ENCODE peak calls at places on chromosome 16, in eight cellular contexts. L is substantia nigra; J is stimulated activated naive CD8-positive, alpha-beta T cell treated with anti-CD3 and anti-CD28 coated beads, Interleukin-15, Interleukin-2, amounts not matched to agents 100 U/mL and 50 U/mL, for 24 hours; W is NCI-H1092; Q is A549; Z is astrocyte of the cerebellum; R is NT2/D1; C is AG10803. D is an unnamed sample.

GRCh38 chr16:4931381-4931780 is 5.6 kb downstream of the PPL start:
- DNase-seq in L (no peak), J (no peak), W (no peak), Q (no peak), Z (no peak), R (no peak), C (no peak), D (no peak)

GRCh38 chr16:74726736-74727135 is 26.1 kb upstream of the MLKL start:
- DNase-seq in L (no peak), J (peak), W (no peak), Q (peak), Z (no peak), R (no peak), C (no peak), D (no peak)

GRCh38 chr16:28826141-28826540 is 3.3 kb downstream of the ATXN2L start:
- DNase-seq in L (no peak), J (no peak), W (no peak), Q (peak), Z (no peak), R (no peak), C (no peak), D (no peak)

GRCh38 chr16:51524555-51525373 is 373.7 kb upstream of the SALL1 start:
- DNase-seq in L (no peak), J (no peak), W (no peak), Q (peak), Z (peak), R (no peak), C (peak), D (no peak)

GRCh38 chr16:49346459-49346858 is 27.1 kb upstream of the C16orf78 start:
- DNase-seq in L (no peak), J (no peak), W (no peak), Q (no peak), Z (no peak), R (no peak), C (no peak), D (no peak)

GRCh38 chr16:50381679-50382440 is 13.1 kb upstream of the BRD7 start:
- DNase-seq in L (no peak), J (no peak), W (no peak), Q (no peak), Z (no peak), R (no peak), C (no peak), D (no peak)

GRCh38 chr16:1681032-1681431 is 3.0 kb downstream of the JPT2 start:
- DNase-seq in L (no peak), J (no peak), W (no peak), Q (no peak), Z (no peak), R (no peak), C (no peak), D (no peak)

GRCh38 chr16:4537376-4538066 is 1.1 kb downstream of the CDIP1 start:
- DNase-seq in L (no peak), J (peak), W (no peak), Q (no peak), Z (no peak), R (no peak), C (no peak), D (peak)

GRCh38 chr16:75113046-75113491 is 3.5 kb downstream of the LDHD start:
- DNase-seq in L (no peak), J (no peak), W (no peak), Q (no peak), Z (no peak), R (no peak), C (no peak), D (no peak)

GRCh38 chr16:56732832-56733231 is 2.9 kb downstream of the NUP93 start:
- DNase-seq in L (no peak), J (peak), W (no peak), Q (no peak), Z (no peak), R (no peak), C (no peak), D (no peak)

GRCh38 chr16:75578212-75578611 is 12.0 kb downstream of the GABARAPL2 start:
- DNase-seq in L (no peak), J (no peak), W (no peak), Q (no peak), Z (no peak), R (no peak), C (no peak), D (no peak)

GRCh38 chr16:4101421-4102275 is 14.6 kb downstream of the ADCY9 start:
- DNase-seq in L (no peak), J (no peak), W (no peak), Q (no peak), Z (no peak), R (no peak), C (no peak), D (peak)

GRCh38 chr16:61923629-61924028 is 112.6 kb downstream of the CDH8 start:
- DNase-seq in L (no peak), J (no peak), W (no peak), Q (no peak), Z (no peak), R (no peak), C (no peak), D (no peak)

GRCh38 chr16:73065617-73066313 is 17.8 kb upstream of the ZFHX3 start:
- DNase-seq in L (no peak), J (no peak), W (no peak), Q (no peak), Z (no peak), R (no peak), C (no peak), D (peak)

GRCh38 chr16:65524997-65525396 is 403.1 kb upstream of the CDH11 start:
- DNase-seq in L (no peak), J (no peak), W (no peak), Q (no peak), Z (no peak), R (no peak), C (peak), D (no peak)

GRCh38 chr16:4664538-4665418 is 28.6 kb upstream of the NUDT16L1 start:
- DNase-seq in L (no peak), J (peak), W (no peak), Q (peak), Z (no peak), R (no peak), C (no peak), D (peak)

D was measured in left ventricle myocardium inferior.